ENCODE peak calls at places on chromosome 5, in six cellular contexts. One of them, this sample, is unnamed.

GRCh38 chr5:54296386-54296785 is 14.0 kb downstream of the ARL15 start:
- DNase-seq in DND-41: no peak
- DNase-seq in neural progenitor cell: no peak
- DNase-seq in right lobe of liver: no peak
- DNase-seq in breast epithelium: peak
- DNase-seq in AG04450: no peak
- DNase-seq in this sample: no peak

GRCh38 chr5:73668017-73668416 is 42.0 kb downstream of the ARHGEF28 start:
- DNase-seq in DND-41: no peak
- DNase-seq in neural progenitor cell: no peak
- DNase-seq in right lobe of liver: no peak
- DNase-seq in breast epithelium: no peak
- DNase-seq in AG04450: no peak
- DNase-seq in this sample: no peak

GRCh38 chr5:3601929-3602712 is 6.5 kb downstream of the IRX1 start:
- DNase-seq in DND-41: no peak
- DNase-seq in neural progenitor cell: peak
- DNase-seq in right lobe of liver: no peak
- DNase-seq in breast epithelium: no peak
- DNase-seq in AG04450: no peak
- DNase-seq in this sample: no peak

GRCh38 chr5:16143361-16144049 is 36.1 kb downstream of the MARCHF11 start:
- DNase-seq in DND-41: no peak
- DNase-seq in neural progenitor cell: no peak
- DNase-seq in right lobe of liver: no peak
- DNase-seq in breast epithelium: no peak
- DNase-seq in AG04450: no peak
- DNase-seq in this sample: no peak

GRCh38 chr5:172697123-172698121 is 56.4 kb downstream of the NEURL1B start:
- DNase-seq in DND-41: peak
- DNase-seq in neural progenitor cell: peak
- DNase-seq in right lobe of liver: peak
- DNase-seq in breast epithelium: peak
- DNase-seq in AG04450: peak
- DNase-seq in this sample: peak

GRCh38 chr5:139575751-139576150 is 14.6 kb downstream of the UBE2D2 start:
- DNase-seq in DND-41: no peak
- DNase-seq in neural progenitor cell: no peak
- DNase-seq in right lobe of liver: no peak
- DNase-seq in breast epithelium: no peak
- DNase-seq in AG04450: no peak
- DNase-seq in this sample: no peak

GRCh38 chr5:76790632-76791290 is 28.1 kb upstream of the F2RL1 start:
- DNase-seq in DND-41: no peak
- DNase-seq in neural progenitor cell: no peak
- DNase-seq in right lobe of liver: no peak
- DNase-seq in breast epithelium: no peak
- DNase-seq in AG04450: peak
- DNase-seq in this sample: no peak

GRCh38 chr5:78887384-78888118 is 97.6 kb downstream of the ARSB start:
- DNase-seq in DND-41: no peak
- DNase-seq in neural progenitor cell: no peak
- DNase-seq in right lobe of liver: no peak
- DNase-seq in breast epithelium: no peak
- DNase-seq in AG04450: no peak
- DNase-seq in this sample: no peak

GRCh38 chr5:106288977-106289376 is 1381.8 kb downstream of the EFNA5 start:
- DNase-seq in DND-41: no peak
- DNase-seq in neural progenitor cell: no peak
- DNase-seq in right lobe of liver: no peak
- DNase-seq in breast epithelium: no peak
- DNase-seq in AG04450: no peak
- DNase-seq in this sample: no peak

GRCh38 chr5:80492741-80493140 is 4.8 kb downstream of the FAM151B start:
- DNase-seq in DND-41: no peak
- DNase-seq in neural progenitor cell: no peak
- DNase-seq in right lobe of liver: no peak
- DNase-seq in breast epithelium: no peak
- DNase-seq in AG04450: no peak
- DNase-seq in this sample: no peak
- H3K27ac ChIP-seq in DND-41: no peak
- H3K27ac ChIP-seq in neural progenitor cell: no peak
- H3K27ac ChIP-seq in right lobe of liver: no peak
- H3K27ac ChIP-seq in breast epithelium: peak
- H3K27ac ChIP-seq in AG04450: no peak
- H3K27ac ChIP-seq in this sample: no peak

DNA sequence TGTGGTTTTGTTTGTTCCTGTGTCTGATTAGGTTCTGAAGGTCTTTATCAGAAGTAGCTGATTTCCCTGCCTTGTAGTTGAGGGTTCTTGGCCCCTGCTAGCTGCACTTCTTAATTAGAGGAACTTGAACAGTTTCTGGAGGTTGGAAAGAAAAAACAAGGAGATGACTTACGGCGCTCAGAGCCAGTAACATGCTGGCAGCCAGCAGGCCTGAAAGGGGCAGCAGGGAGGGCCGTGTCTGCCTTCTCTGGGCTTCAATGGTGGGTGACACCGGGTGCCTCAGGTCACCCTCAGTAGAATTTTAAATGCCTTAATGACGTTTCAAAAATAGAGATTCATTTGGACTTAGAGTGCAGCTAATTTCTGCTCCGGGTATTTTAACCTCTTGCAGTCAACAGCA is 15.8 kb downstream of the UBE2QL1 start:
- DNase-seq in DND-41: no peak
- DNase-seq in neural progenitor cell: no peak
- DNase-seq in right lobe of liver: no peak
- DNase-seq in breast epithelium: no peak
- DNase-seq in AG04450: no peak
- DNase-seq in this sample: no peak
- H3K27ac ChIP-seq in DND-41: no peak
- H3K27ac ChIP-seq in neural progenitor cell: no peak
- H3K27ac ChIP-seq in right lobe of liver: no peak
- H3K27ac ChIP-seq in breast epithelium: no peak
- H3K27ac ChIP-seq in AG04450: no peak
- H3K27ac ChIP-seq in this sample: no peak

DNA sequence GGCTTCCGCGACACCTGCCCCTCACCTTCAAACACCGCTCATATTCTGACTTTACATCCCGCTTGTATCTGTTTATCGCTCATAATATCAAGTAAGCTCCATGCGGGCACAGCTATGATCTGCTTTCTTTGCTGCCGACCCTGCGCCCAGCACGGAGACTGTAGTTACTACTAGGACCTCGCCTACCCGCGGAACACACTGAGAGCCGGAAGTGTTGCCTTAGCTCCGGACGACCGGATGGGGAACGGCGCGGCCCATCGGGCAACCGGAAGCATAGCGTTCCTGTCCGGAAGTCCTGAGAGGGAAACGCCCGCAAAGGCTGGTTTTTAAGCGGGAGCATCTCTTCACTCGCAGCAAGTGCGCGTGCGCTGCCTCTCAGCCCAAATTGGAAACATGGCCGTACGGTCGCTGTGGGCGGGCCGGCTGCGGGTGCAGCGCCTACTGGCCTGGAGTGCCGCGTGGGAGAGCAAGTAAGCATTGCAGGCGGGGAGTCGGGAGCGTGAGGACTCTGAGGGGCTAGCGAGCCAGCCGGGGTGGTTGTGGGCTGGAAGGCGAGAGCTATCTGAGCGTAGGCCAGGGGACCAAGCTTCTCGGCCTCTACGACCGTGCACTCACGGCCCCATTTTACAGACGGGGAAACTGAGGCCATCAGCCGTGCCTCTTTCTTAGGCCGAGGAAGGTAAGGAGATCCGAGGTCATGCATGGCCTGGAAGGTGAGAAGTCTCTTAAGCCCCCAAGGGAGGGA is at the start of gene GRPEL2:
- DNase-seq in DND-41: peak
- DNase-seq in neural progenitor cell: peak
- DNase-seq in right lobe of liver: peak
- DNase-seq in breast epithelium: peak
- DNase-seq in AG04450: peak
- DNase-seq in this sample: peak
- H3K27ac ChIP-seq in DND-41: peak
- H3K27ac ChIP-seq in neural progenitor cell: no peak
- H3K27ac ChIP-seq in right lobe of liver: peak
- H3K27ac ChIP-seq in breast epithelium: peak
- H3K27ac ChIP-seq in AG04450: peak
- H3K27ac ChIP-seq in this sample: peak

DNA sequence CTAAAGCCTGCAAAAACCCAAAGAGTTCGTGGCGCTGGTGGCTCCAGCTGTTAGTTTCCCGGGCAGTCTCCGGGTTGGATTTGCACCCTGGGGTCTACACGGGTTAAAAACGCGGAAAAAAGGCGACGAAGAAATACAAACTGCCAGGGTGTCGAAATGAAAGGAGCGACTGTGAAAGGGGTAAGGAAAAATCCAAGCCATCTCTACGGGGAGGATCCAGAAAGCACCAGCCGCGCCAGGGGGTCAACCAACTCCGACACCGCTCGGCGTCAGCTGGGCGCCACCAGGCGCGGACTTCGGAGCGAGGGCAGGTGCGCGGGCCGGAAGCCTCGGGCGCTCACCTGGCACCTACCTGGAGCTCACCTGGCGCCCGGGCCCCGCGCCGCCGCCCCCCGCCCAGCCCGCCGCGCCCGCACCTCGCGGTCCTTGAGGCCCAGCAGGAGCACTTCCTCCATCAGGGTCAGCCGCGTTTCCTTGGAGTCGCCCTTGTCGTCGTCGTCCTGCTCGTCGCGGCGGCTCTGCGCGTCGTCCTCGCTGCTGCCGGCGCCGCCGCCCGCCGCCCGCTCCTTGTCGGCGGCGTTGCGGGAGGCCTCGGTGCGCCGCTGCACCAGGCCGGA is 617 bp downstream of the GOLPH3 start:
- DNase-seq in DND-41: peak
- DNase-seq in neural progenitor cell: peak
- DNase-seq in right lobe of liver: peak
- DNase-seq in breast epithelium: peak
- DNase-seq in AG04450: no peak
- DNase-seq in this sample: peak
- H3K27ac ChIP-seq in DND-41: peak
- H3K27ac ChIP-seq in neural progenitor cell: peak
- H3K27ac ChIP-seq in right lobe of liver: peak
- H3K27ac ChIP-seq in breast epithelium: peak
- H3K27ac ChIP-seq in AG04450: peak
- H3K27ac ChIP-seq in this sample: peak

GRCh38 chr5:116229131-116229530 is 144.3 kb downstream of the COMMD10 start:
- DNase-seq in DND-41: no peak
- DNase-seq in neural progenitor cell: no peak
- DNase-seq in right lobe of liver: no peak
- DNase-seq in breast epithelium: no peak
- DNase-seq in AG04450: no peak
- DNase-seq in this sample: no peak
- H3K27ac ChIP-seq in DND-41: no peak
- H3K27ac ChIP-seq in neural progenitor cell: no peak
- H3K27ac ChIP-seq in right lobe of liver: no peak
- H3K27ac ChIP-seq in breast epithelium: no peak
- H3K27ac ChIP-seq in AG04450: no peak
- H3K27ac ChIP-seq in this sample: no peak

GRCh38 chr5:128965011-128965637 is at the start of gene SLC27A6:
- DNase-seq in DND-41: no peak
- DNase-seq in neural progenitor cell: peak
- DNase-seq in right lobe of liver: no peak
- DNase-seq in breast epithelium: no peak
- DNase-seq in AG04450: no peak
- DNase-seq in this sample: peak
- H3K27ac ChIP-seq in DND-41: no peak
- H3K27ac ChIP-seq in neural progenitor cell: no peak
- H3K27ac ChIP-seq in right lobe of liver: no peak
- H3K27ac ChIP-seq in breast epithelium: peak
- H3K27ac ChIP-seq in AG04450: no peak
- H3K27ac ChIP-seq in this sample: peak

GRCh38 chr5:143004361-143004802 is 234.2 kb downstream of the ARHGAP26 start:
- DNase-seq in DND-41: no peak
- DNase-seq in neural progenitor cell: no peak
- DNase-seq in right lobe of liver: no peak
- DNase-seq in breast epithelium: no peak
- DNase-seq in AG04450: no peak
- DNase-seq in this sample: no peak

GRCh38 chr5:143002459-143003327 is 232.5 kb downstream of the ARHGAP26 start:
- DNase-seq in DND-41: peak
- DNase-seq in neural progenitor cell: peak
- DNase-seq in right lobe of liver: no peak
- DNase-seq in breast epithelium: no peak
- DNase-seq in AG04450: no peak
- DNase-seq in this sample: no peak

GRCh38 chr5:143001764-143002351 is 231.7 kb downstream of the ARHGAP26 start:
- DNase-seq in DND-41: peak
- DNase-seq in neural progenitor cell: no peak
- DNase-seq in right lobe of liver: no peak
- DNase-seq in breast epithelium: no peak
- DNase-seq in AG04450: no peak
- DNase-seq in this sample: peak

GRCh38 chr5:143006511-143006910 is 236.3 kb downstream of the ARHGAP26 start:
- DNase-seq in DND-41: no peak
- DNase-seq in neural progenitor cell: no peak
- DNase-seq in right lobe of liver: no peak
- DNase-seq in breast epithelium: no peak
- DNase-seq in AG04450: no peak
- DNase-seq in this sample: peak

GRCh38 chr5:143003328-143003636 is 233.1 kb downstream of the ARHGAP26 start:
- DNase-seq in DND-41: no peak
- DNase-seq in neural progenitor cell: no peak
- DNase-seq in right lobe of liver: no peak
- DNase-seq in breast epithelium: no peak
- DNase-seq in AG04450: no peak
- DNase-seq in this sample: no peak
- H3K27ac ChIP-seq in DND-41: peak
- H3K27ac ChIP-seq in neural progenitor cell: no peak
- H3K27ac ChIP-seq in right lobe of liver: peak
- H3K27ac ChIP-seq in breast epithelium: peak
- H3K27ac ChIP-seq in AG04450: peak
- H3K27ac ChIP-seq in this sample: peak